ENCODE peak calls at places on chromosomes 4 and X, in five cellular contexts. One of them, this sample, is unnamed.

GRCh38 chrX:22021721-22022120 is 10.4 kb upstream of the PHEX start:
- DNase-seq in endodermal cell: no peak
- DNase-seq in NT2/D1: no peak
- DNase-seq in left ventricle myocardium inferior: no peak
- DNase-seq in renal cortical epithelial cell: no peak
- DNase-seq in this sample: no peak

GRCh38 chr4:8200302-8200975 is 1.3 kb downstream of the SH3TC1 start:
- DNase-seq in endodermal cell: no peak
- DNase-seq in renal cortical epithelial cell: peak; percentile 61
- DNase-seq in NT2/D1: no peak
- DNase-seq in left ventricle myocardium inferior: peak; percentile 82
- DNase-seq in this sample: no peak

GRCh38 chr4:42995343-42995944 is 102.9 kb downstream of the GRXCR1 start:
- DNase-seq in renal cortical epithelial cell: peak; percentile 45
- DNase-seq in left ventricle myocardium inferior: no peak
- DNase-seq in endodermal cell: no peak
- DNase-seq in NT2/D1: no peak
- DNase-seq in this sample: no peak

GRCh38 chr4:25927361-25928040 is 13.5 kb downstream of the SMIM20 start:
- DNase-seq in NT2/D1: no peak
- DNase-seq in left ventricle myocardium inferior: no peak
- DNase-seq in endodermal cell: no peak
- DNase-seq in renal cortical epithelial cell: no peak
- DNase-seq in this sample: no peak

GRCh38 chrX:54891573-54891972 is 29.1 kb upstream of the TRO start:
- DNase-seq in NT2/D1: peak; percentile 36
- DNase-seq in left ventricle myocardium inferior: no peak
- DNase-seq in renal cortical epithelial cell: peak; percentile 19
- DNase-seq in endodermal cell: peak; percentile 60
- DNase-seq in this sample: no peak

GRCh38 chr4:54092800-54093608 is 7.0 kb upstream of the GSX2 start:
- DNase-seq in NT2/D1: no peak
- DNase-seq in left ventricle myocardium inferior: no peak
- DNase-seq in renal cortical epithelial cell: no peak
- DNase-seq in endodermal cell: peak; percentile 67
- DNase-seq in this sample: no peak

GRCh38 chr4:182778222-182778982 is 138.8 kb downstream of the DCTD start:
- DNase-seq in NT2/D1: no peak
- DNase-seq in endodermal cell: no peak
- DNase-seq in renal cortical epithelial cell: no peak
- DNase-seq in left ventricle myocardium inferior: no peak
- DNase-seq in this sample: no peak

GRCh38 chr4:74365761-74366160 is 816 bp downstream of the EREG start:
- DNase-seq in left ventricle myocardium inferior: no peak
- DNase-seq in endodermal cell: peak; percentile 68
- DNase-seq in NT2/D1: no peak
- DNase-seq in renal cortical epithelial cell: peak; percentile 33
- DNase-seq in this sample: no peak

GRCh38 chr4:74431113-74431826 is 13.7 kb upstream of the AREG start:
- DNase-seq in left ventricle myocardium inferior: no peak
- DNase-seq in endodermal cell: no peak
- DNase-seq in NT2/D1: no peak
- DNase-seq in renal cortical epithelial cell: peak; percentile 71
- DNase-seq in this sample: no peak